ENCODE peak calls at places on chromosomes 12 and 14, in four cellular contexts. X, J, H and U are unnamed samples.
A peak's percentile ranks its signal among the peaks of the same experiment; 100 is the strongest.

GRCh38 chr12:33825442-33825841 is 196.9 kb upstream of the ALG10 start:
- DNase-seq in X (no peak), J (peak; percentile 74), H (no peak), U (no peak)

GRCh38 chr14:105487986-105488777 is 1.5 kb downstream of the CRIP1 start:
- DNase-seq in X (peak; percentile 33), J (no peak), H (no peak), U (no peak)

GRCh38 chr12:93019240-93019910 is 90.3 kb upstream of the EEA1 start:
- DNase-seq in X (no peak), J (no peak), H (no peak), U (peak; percentile 51)

GRCh38 chr12:124410354-124411175 is 115.7 kb downstream of the RFLNA start:
- DNase-seq in X (no peak), J (no peak), H (no peak), U (no peak)

GRCh38 chr12:95178136-95178535 is 39.1 kb downstream of the FGD6 start:
- DNase-seq in X (no peak), J (no peak), H (no peak), U (no peak)

GRCh38 chr14:48140804-48141203 is 465.4 kb upstream of the MDGA2 start:
- DNase-seq in X (no peak), J (no peak), H (no peak), U (no peak)

GRCh38 chr12:53569174-53569557 is 57.0 kb downstream of the ATF7 start:
- DNase-seq in X (no peak), J (no peak), H (no peak), U (no peak)

GRCh38 chr12:49824886-49825285 is 3.3 kb downstream of the NCKAP5L start:
- DNase-seq in X (no peak), J (peak; percentile 46), H (no peak), U (no peak)

GRCh38 chr14:33127531-33127930 is 188.9 kb downstream of the NPAS3 start:
- DNase-seq in X (no peak), J (no peak), H (no peak), U (no peak)

GRCh38 chr12:104480012-104480411 is 23.3 kb downstream of the CHST11 start:
- DNase-seq in X (no peak), J (no peak), H (no peak), U (no peak)

GRCh38 chr12:103503546-103504480 is 8.0 kb upstream of the C12orf42 start:
- DNase-seq in X (peak; percentile 61), J (peak; percentile 76), H (no peak), U (peak; percentile 58)

GRCh38 chr12:67442347-67442841 is 173.2 kb downstream of the CAND1 start:
- DNase-seq in X (no peak), J (no peak), H (peak; percentile 34), U (peak; percentile 76)

GRCh38 chr12:130576286-130576933 is 139.7 kb downstream of the RIMBP2 start:
- DNase-seq in X (no peak), J (no peak), H (no peak), U (no peak)

GRCh38 chr12:26340649-26341048 is 145.3 kb downstream of the SSPN start:
- DNase-seq in X (no peak), J (no peak), H (no peak), U (no peak)

GRCh38 chr12:77062846-77063461 is 2.4 kb downstream of the E2F7 start:
- DNase-seq in X (no peak), J (no peak), H (peak; percentile 37), U (no peak)

GRCh38 chr12:3529281-3529680 is 38.3 kb downstream of the PRMT8 start:
- DNase-seq in X (no peak), J (no peak), H (no peak), U (no peak)

GRCh38 chr14:50083467-50084337 is 32.7 kb downstream of the VCPKMT start:
- DNase-seq in X (peak; percentile 27), J (peak; percentile 76), H (no peak), U (no peak)

GRCh38 chr14:75545907-75546306 is 23.6 kb downstream of the BATF start:
- DNase-seq in X (no peak), J (no peak), H (no peak), U (no peak)

GRCh38 chr14:69886843-69887242 is 7.6 kb downstream of the SMOC1 start:
- DNase-seq in X (no peak), J (peak; percentile 80), H (no peak), U (no peak)

GRCh38 chr12:132604108-132605054 is 6.0 kb downstream of the LRCOL1 start:
- DNase-seq in X (no peak), J (no peak), H (peak; percentile 58), U (peak; percentile 69)

GRCh38 chr12:74801625-74802024 is 264.0 kb downstream of the ATXN7L3B start:
- DNase-seq in X (no peak), J (no peak), H (no peak), U (no peak)

GRCh38 chr14:36513451-36514277 is 6.4 kb downstream of the NKX2-1 start:
- DNase-seq in X (no peak), J (no peak), H (no peak), U (no peak)

GRCh38 chr14:96263347-96264199 is 7.6 kb downstream of the BDKRB1 start:
- DNase-seq in X (no peak), J (no peak), H (no peak), U (no peak)

GRCh38 chr12:34600592-34601462 is 578.5 kb downstream of the ALG10 start:
- DNase-seq in X (no peak), J (no peak), H (no peak), U (no peak)

GRCh38 chr14:82313889-82314288 is 780.2 kb upstream of the SEL1L start:
- DNase-seq in X (no peak), J (no peak), H (no peak), U (no peak)

GRCh38 chr12:129848921-129849320 is 54.9 kb downstream of the TMEM132D start:
- DNase-seq in X (no peak), J (no peak), H (no peak), U (no peak)

GRCh38 chr12:79275631-79276030 is 411.1 kb downstream of the SYT1 start:
- DNase-seq in X (no peak), J (no peak), H (no peak), U (no peak)

GRCh38 chr14:105165761-105166485 is 2.7 kb downstream of the JAG2 start:
- DNase-seq in X (no peak), J (peak; percentile 69), H (no peak), U (no peak)

GRCh38 chr12:105409881-105410471 is 79.5 kb downstream of the C12orf75 start:
- DNase-seq in X (no peak), J (peak; percentile 35), H (peak; percentile 83), U (no peak)

GRCh38 chr14:89432226-89432625 is 15.2 kb upstream of the FOXN3 start:
- DNase-seq in X (no peak), J (no peak), H (no peak), U (no peak)

GRCh38 chr12:109758406-109759075 is 44.9 kb downstream of the FAM222A start:
- DNase-seq in X (no peak), J (no peak), H (no peak), U (peak; percentile 32)

GRCh38 chr14:99569725-99570541 is 34.1 kb downstream of the CCDC85C start:
- DNase-seq in X (no peak), J (no peak), H (no peak), U (peak; percentile 65)
- H3K4me1 ChIP-seq in X (no peaks in the 10 kb centered on the region), J (peaks cover 40% of the 10 kb centered on the region), H (peaks cover 88% of the 10 kb centered on the region), U (no peaks in the 10 kb centered on the region)

DNA sequence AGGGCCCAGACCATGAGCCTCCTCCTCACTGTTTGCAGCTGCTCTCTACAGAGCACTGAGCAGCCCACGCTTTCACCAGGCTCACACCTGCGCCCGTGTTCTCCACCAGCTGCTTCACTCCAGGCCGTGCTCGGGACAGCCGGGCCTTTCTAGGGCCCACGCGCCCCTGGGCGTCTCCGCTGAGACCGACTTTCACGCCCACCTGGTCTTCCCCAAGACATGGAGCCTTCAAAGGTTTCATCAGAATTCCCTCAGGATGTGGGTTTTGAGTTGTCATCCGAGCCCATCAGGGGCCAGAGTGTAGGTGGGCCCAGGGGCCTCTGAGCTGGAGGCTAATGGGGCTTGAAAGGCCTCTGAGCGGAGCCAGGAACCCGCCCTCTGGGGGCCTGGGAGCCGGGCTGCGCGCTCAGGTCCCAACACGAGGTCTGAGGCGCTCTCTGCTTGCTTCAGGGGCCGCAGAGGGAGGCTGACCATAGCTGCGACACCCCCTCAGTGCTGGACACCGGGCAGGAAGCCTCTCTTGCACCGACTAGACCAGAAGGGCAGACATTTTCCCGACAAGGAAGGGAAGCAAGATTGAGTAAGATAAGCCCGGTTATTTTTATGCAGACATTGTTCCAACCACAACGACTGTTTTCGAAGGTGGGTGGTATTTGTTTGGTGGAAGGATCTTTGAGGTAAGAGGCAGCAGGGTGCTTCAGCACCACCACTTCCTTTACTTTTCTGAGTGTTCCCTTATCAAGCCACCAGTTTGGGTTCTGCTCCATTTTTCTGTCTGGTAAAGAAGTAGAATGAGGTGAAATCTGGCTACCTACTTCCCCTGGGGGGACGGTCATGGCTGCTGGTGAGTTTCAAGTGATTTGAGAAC is 125.0 kb upstream of the FUT8 start:
- DNase-seq in X (peak; percentile 80), J (no peak), H (no peak), U (no peak)
- H3K4me1 ChIP-seq in X (peaks cover 67% of the 10 kb centered on the region), J (peaks cover 16% of the 10 kb centered on the region), H (no peaks in the 10 kb centered on the region), U (no peaks in the 10 kb centered on the region)

GRCh38 chr14:24071144-24071697 is at the start of gene CPNE6:
- DNase-seq in X (no peak), J (no peak), H (no peak), U (no peak)

GRCh38 chr14:24071836-24072420 is 566 bp downstream of the CPNE6 start:
- DNase-seq in X (no peak), J (no peak), H (no peak), U (no peak)

GRCh38 chr14:24069411-24069735 is 2.0 kb upstream of the CPNE6 start:
- DNase-seq in X (no peak), J (no peak), H (no peak), U (no peak)

GRCh38 chr14:24068711-24069410 is 2.5 kb upstream of the CPNE6 start:
- DNase-seq in X (no peak), J (no peak), H (no peak), U (no peak)

DNA sequence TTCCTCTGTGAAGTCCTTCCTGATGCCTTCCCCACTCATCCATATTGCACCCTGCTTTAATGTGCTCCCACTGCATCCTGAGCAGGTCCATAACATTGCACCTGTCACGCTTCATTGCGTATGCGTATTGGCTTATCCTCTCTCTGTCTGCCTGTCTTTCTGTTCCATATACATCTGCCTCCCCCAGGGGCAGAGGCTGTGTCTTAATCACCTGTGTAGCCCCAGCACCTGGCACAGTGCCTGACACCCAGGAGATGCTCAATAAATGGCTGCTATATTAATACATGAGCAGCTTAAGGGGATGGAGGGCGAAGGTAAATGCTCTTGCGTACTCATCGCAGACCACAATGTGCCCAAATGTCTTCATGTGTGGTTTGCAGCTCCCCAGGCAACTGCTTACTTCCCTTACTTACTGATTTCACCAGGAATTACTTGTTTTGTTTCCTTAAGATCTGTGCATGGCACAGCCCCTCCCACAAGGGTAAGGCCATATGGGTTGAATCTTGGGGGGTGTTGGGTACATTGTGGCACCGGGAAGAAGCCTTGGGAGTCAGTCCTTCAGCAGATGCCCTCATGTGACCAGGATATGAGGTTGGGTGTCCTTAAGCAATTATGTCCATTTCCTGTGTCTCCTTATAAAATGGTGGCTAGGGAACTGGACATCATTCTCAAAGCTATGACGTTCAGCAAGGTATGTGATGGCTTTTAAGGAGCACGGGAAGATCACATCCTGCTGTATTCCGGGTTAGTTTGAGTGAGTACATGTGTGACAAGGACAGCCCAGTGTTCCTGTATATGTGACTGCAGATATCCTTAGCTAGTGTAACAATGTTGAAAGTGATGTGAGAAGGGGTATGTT is 848 bp upstream of the CPNE6 start:
- DNase-seq in X (no peak), J (no peak), H (no peak), U (no peak)
- H3K4me1 ChIP-seq in X (no peaks in the 10 kb centered on the region), J (no peaks in the 10 kb centered on the region), H (no peaks in the 10 kb centered on the region), U (peaks cover 39% of the 10 kb centered on the region)

DNA sequence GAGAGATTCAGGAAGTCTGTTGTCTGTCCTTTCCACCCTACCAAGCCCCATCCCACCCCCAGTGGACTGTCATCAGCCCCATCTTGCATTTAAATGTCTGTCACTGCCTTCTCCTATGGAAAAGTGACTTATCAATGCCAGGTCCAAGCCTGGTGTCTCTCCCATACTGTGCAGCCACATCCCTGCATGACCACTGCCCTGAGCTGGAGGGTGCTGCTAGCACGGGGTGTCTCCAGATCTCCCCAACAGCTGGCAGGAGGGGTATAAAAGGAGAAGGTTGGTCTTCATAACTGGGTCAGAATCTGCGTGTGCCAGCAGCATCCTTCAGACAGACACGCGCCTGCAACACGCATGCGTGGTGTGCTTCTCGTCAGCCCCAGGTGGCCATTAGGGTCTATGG is 154.4 kb upstream of the HIF1A start:
- DNase-seq in X (no peak), J (no peak), H (no peak), U (no peak)
- H3K4me1 ChIP-seq in X (no peaks in the 10 kb centered on the region), J (peaks cover 29% of the 10 kb centered on the region), H (peaks cover 56% of the 10 kb centered on the region), U (peaks cover 3% of the 10 kb centered on the region)